ENCODE peak calls at places on chromosomes 11 and 22, in five cellular contexts. X is HCT116, C is SK-N-SH, I is HepG2, R is K562. Q is an unnamed sample.

GRCh38 chr11:110833033-110833484 is 120.8 kb upstream of the ARHGAP20 start:
- DNase-seq in I (no peak), C (no peak), X (no peak), R (no peak), Q (no peak)

GRCh38 chr11:36149538-36150242 is 139.5 kb downstream of the COMMD9 start:
- DNase-seq in R (peak), C (peak), I (peak), X (peak), Q (peak)

GRCh38 chr11:20162824-20163777 is 2.8 kb upstream of the DBX1 start:
- DNase-seq in C (peak), X (no peak), R (no peak), I (no peak), Q (no peak)

GRCh38 chr11:47051217-47051616 is 114.7 kb downstream of the CSTPP1 start:
- DNase-seq in X (no peak), C (no peak), R (no peak), I (no peak), Q (no peak)

GRCh38 chr22:43848366-43849171 is 13.7 kb downstream of the SULT4A1 start:
- DNase-seq in R (no peak), C (peak), X (peak), I (no peak), Q (no peak)

GRCh38 chr22:36253523-36254490 is 874 bp downstream of the APOL1 start:
- DNase-seq in C (peak), X (no peak), R (peak), I (no peak), Q (no peak)

GRCh38 chr11:30499940-30500339 is 86.2 kb downstream of the MPPED2 start:
- DNase-seq in C (no peak), R (no peak), X (no peak), I (no peak), Q (no peak)

GRCh38 chr11:62573006-62573591 is 592 bp downstream of the EEF1G start:
- DNase-seq in R (no peak), C (peak), X (no peak), I (no peak), Q (no peak)

GRCh38 chr11:1335811-1336761 is 26.7 kb upstream of the TOLLIP start:
- DNase-seq in X (no peak), C (peak), I (peak), R (peak), Q (no peak)

GRCh38 chr11:132078230-132078629 is 707.8 kb downstream of the NTM start:
- DNase-seq in I (no peak), R (no peak), X (no peak), C (no peak), Q (no peak)

GRCh38 chr11:114291847-114292680 is 4.1 kb upstream of the NNMT start:
- DNase-seq in R (no peak), X (no peak), C (no peak), I (no peak), Q (no peak)

GRCh38 chr11:65445604-65446445 is 23.2 kb downstream of the NEAT1 start:
- DNase-seq in R (no peak), C (no peak), X (no peak), I (no peak), Q (no peak)

GRCh38 chr11:102111011-102111786 is 952 bp downstream of the YAP1 start:
- DNase-seq in C (peak), X (no peak), R (no peak), I (peak), Q (no peak)

GRCh38 chr11:2825261-2825885 is 60.2 kb downstream of the CDKN1C start:
- DNase-seq in X (no peak), I (peak), C (no peak), R (no peak), Q (no peak)

GRCh38 chr11:11977206-11977938 is 31.1 kb downstream of the DKK3 start:
- DNase-seq in X (peak), R (no peak), I (no peak), C (no peak), Q (peak)

GRCh38 chr11:118690553-118691304 is 11.3 kb upstream of the TREH start:
- DNase-seq in X (no peak), C (no peak), R (no peak), I (no peak), Q (no peak)

GRCh38 chr11:46902694-46903093 is 15.7 kb downstream of the LRP4 start:
- DNase-seq in I (no peak), C (no peak), X (no peak), R (no peak), Q (no peak)

GRCh38 chr11:60852639-60853468 is 2.9 kb downstream of the PTGDR2 start:
- DNase-seq in X (no peak), C (no peak), R (no peak), I (no peak), Q (no peak)

GRCh38 chr11:28110108-28110838 is 2.1 kb downstream of the METTL15 start:
- DNase-seq in R (peak), I (peak), X (peak), C (peak), Q (peak)
- TF ChIP-seq SIN3A in R (peak), I (peak), X (peak), C (peak), Q (peak)

GRCh38 chr11:35014352-35014751 is 97.9 kb downstream of the PDHX start:
- DNase-seq in I (no peak), R (no peak), C (no peak), X (no peak), Q (no peak)
- TF ChIP-seq SIN3A in I (no peak), R (no peak), C (peak), X (no peak), Q (no peak)

GRCh38 chr11:10930961-10931760 is 73.3 kb upstream of the ZBED5 start:
- DNase-seq in R (peak), I (no peak), C (peak), X (no peak), Q (no peak)

GRCh38 chr11:10932976-10933375 is 75.1 kb upstream of the ZBED5 start:
- DNase-seq in R (no peak), I (no peak), C (no peak), X (no peak), Q (no peak)

GRCh38 chr11:10930224-10930960 is 72.5 kb upstream of the ZBED5 start:
- DNase-seq in C (no peak), I (no peak), R (no peak), X (no peak), Q (no peak)

GRCh38 chr11:10933455-10934292 is 75.8 kb upstream of the ZBED5 start:
- DNase-seq in R (peak), I (peak), C (peak), X (peak), Q (peak)

DNA sequence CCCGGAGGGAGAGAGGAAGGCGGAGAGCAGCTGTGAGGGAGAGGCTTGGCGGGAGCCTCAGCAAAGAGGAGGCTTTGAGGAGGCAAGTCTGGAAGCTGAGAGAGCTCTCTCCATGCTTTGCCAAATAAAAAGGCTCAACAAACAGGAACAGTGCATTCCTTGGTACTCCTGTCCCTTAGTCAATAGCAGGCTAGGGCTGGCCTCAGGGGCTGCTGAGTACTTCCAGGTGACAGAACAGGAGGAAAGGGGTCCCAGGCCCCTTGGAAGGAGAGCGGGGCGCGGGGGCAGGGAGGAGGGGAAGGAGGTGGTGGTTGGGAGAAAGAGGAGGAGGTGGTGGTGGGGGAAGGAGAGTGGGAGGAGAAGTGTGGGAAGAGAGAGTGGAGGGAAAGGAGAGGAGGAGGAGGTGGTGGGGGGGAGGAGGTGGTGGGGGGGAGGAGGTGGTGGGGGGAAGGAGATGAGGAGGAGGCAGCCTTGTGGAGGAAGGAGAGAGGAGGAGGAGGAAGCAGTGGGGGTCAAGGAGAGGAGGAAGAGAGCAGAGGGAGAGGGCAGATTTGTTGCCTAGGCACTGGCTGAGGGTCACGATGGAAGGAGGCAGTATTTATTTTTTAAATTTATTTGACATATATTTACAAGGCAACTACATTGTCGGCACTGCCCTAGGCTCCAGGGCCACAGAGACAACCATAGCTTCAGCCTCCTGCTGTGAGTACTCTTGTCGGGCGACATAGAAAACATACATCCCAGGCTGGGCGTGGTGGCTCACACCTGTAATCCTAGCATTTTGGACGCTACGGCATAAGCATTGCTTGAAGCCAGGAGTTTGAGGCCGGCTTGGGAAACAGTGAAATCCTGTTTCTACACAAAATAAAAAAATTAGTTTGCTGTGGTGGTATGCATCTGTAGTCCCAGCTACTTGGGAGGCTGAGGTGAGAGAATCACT is 74.2 kb upstream of the ZBED5 start:
- DNase-seq in C (no peak), X (no peak), I (no peak), R (no peak), Q (no peak)
- TF ChIP-seq SIN3A in C (no peak), X (no peak), I (no peak), R (no peak), Q (no peak)

GRCh38 chr11:103892603-103893002 is 143.8 kb upstream of the DDI1 start:
- DNase-seq in I (no peak), C (no peak), R (no peak), X (no peak), Q (no peak)
- TF ChIP-seq SIN3A in I (no peak), C (no peak), R (no peak), X (no peak), Q (no peak)

DNA sequence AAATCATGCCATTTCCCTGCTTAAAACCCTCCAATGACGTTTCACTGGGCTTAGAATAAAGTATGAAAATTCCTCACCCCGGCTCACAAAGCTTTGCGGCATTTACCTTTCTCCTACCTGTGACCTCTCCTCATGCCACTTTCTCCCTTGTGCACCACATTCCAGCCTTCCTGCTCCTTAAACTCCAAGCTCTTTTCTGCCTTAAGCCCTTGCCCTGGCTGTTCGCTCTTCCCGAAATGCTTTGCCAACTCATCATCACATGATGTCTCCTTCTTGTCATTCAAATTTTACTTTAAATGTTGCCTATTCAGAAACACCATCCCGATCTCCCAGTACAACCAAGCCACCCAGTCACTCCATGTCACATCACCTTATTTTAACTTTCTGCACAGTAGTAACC is 2.0 kb downstream of the PLEKHA7 start:
- DNase-seq in I (no peak), R (no peak), C (no peak), X (no peak), Q (no peak)
- TF ChIP-seq SIN3A in I (no peak), R (no peak), C (no peak), X (no peak), Q (no peak)

Q was measured in Panc1.